ENCODE peak calls at places on chromosomes 11 and 22, in four cellular contexts. One of them, this sample, is unnamed.

GRCh38 chr22:42473484-42474193 is 41.4 kb upstream of the NFAM1 start:
- DNase-seq in AG04449: no peak
- DNase-seq in tibial nerve: no peak
- DNase-seq in lower lobe of right lung: no peak
- DNase-seq in this sample: no peak

GRCh38 chr22:40890881-40891280 is 29.0 kb upstream of the DNAJB7 start:
- DNase-seq in lower lobe of right lung: no peak
- DNase-seq in tibial nerve: no peak
- DNase-seq in AG04449: no peak
- DNase-seq in this sample: no peak

GRCh38 chr22:19046719-19047609 is 75.2 kb downstream of the DGCR2 start:
- DNase-seq in tibial nerve: no peak
- DNase-seq in lower lobe of right lung: peak
- DNase-seq in AG04449: no peak
- DNase-seq in this sample: no peak

GRCh38 chr22:26610072-26610958 is 7.5 kb downstream of the CRYBB1 start:
- DNase-seq in lower lobe of right lung: no peak
- DNase-seq in AG04449: peak
- DNase-seq in tibial nerve: no peak
- DNase-seq in this sample: no peak

GRCh38 chr11:78961938-78962701 is 387.5 kb upstream of the NARS2 start:
- DNase-seq in lower lobe of right lung: no peak
- DNase-seq in AG04449: no peak
- DNase-seq in tibial nerve: no peak
- DNase-seq in this sample: peak

GRCh38 chr11:129320485-129320884 is 55.2 kb upstream of the BARX2 start:
- DNase-seq in AG04449: no peak
- DNase-seq in lower lobe of right lung: no peak
- DNase-seq in tibial nerve: no peak
- DNase-seq in this sample: no peak

GRCh38 chr11:43376594-43376993 is 17.9 kb downstream of the TTC17 start:
- DNase-seq in tibial nerve: no peak
- DNase-seq in lower lobe of right lung: no peak
- DNase-seq in AG04449: peak
- DNase-seq in this sample: no peak

GRCh38 chr22:19172213-19173046 is 6.1 kb downstream of the SLC25A1 start:
- DNase-seq in tibial nerve: no peak
- DNase-seq in lower lobe of right lung: no peak
- DNase-seq in AG04449: no peak
- DNase-seq in this sample: no peak

GRCh38 chr11:128956401-128957203 is 13.9 kb upstream of the TP53AIP1 start:
- DNase-seq in lower lobe of right lung: no peak
- DNase-seq in tibial nerve: no peak
- DNase-seq in AG04449: peak
- DNase-seq in this sample: no peak

GRCh38 chr22:41023299-41023623 is 69.1 kb upstream of the EP300 start:
- DNase-seq in lower lobe of right lung: no peak
- DNase-seq in AG04449: no peak
- DNase-seq in tibial nerve: no peak
- DNase-seq in this sample: no peak

GRCh38 chr11:10878408-10879214 is 20.8 kb upstream of the ZBED5 start:
- DNase-seq in AG04449: no peak
- DNase-seq in tibial nerve: no peak
- DNase-seq in lower lobe of right lung: no peak
- DNase-seq in this sample: no peak

GRCh38 chr11:8694137-8694536 is 11.5 kb downstream of the RPL27A start:
- DNase-seq in lower lobe of right lung: no peak
- DNase-seq in AG04449: no peak
- DNase-seq in tibial nerve: no peak
- DNase-seq in this sample: no peak

GRCh38 chr11:64164392-64165312 is 1.3 kb downstream of the MACROD1 start:
- DNase-seq in tibial nerve: no peak
- DNase-seq in AG04449: no peak
- DNase-seq in lower lobe of right lung: no peak
- DNase-seq in this sample: no peak

GRCh38 chr11:134021326-134021725 is 47.5 kb upstream of the JAM3 start:
- DNase-seq in lower lobe of right lung: no peak
- DNase-seq in tibial nerve: no peak
- DNase-seq in AG04449: no peak
- DNase-seq in this sample: no peak

GRCh38 chr11:61103851-61104423 is 1.6 kb downstream of the CD5 start:
- DNase-seq in lower lobe of right lung: no peak
- DNase-seq in AG04449: no peak
- DNase-seq in tibial nerve: no peak
- DNase-seq in this sample: no peak

GRCh38 chr11:116172156-116172555 is 600.6 kb downstream of the BUD13 start:
- DNase-seq in tibial nerve: no peak
- DNase-seq in lower lobe of right lung: no peak
- DNase-seq in AG04449: no peak
- DNase-seq in this sample: no peak

GRCh38 chr11:34068098-34068497 is 16.6 kb downstream of the CAPRIN1 start:
- DNase-seq in tibial nerve: no peak
- DNase-seq in AG04449: no peak
- DNase-seq in lower lobe of right lung: no peak
- DNase-seq in this sample: no peak

GRCh38 chr11:64058494-64058893 is 22.8 kb downstream of the FLRT1 start:
- DNase-seq in AG04449: no peak
- DNase-seq in lower lobe of right lung: no peak
- DNase-seq in tibial nerve: no peak
- DNase-seq in this sample: no peak

GRCh38 chr22:49997221-49997599 is 15.4 kb downstream of the IL17REL start:
- DNase-seq in lower lobe of right lung: peak
- DNase-seq in AG04449: no peak
- DNase-seq in tibial nerve: no peak
- DNase-seq in this sample: no peak

GRCh38 chr22:37198290-37199102 is 10.4 kb upstream of the C1QTNF6 start:
- DNase-seq in tibial nerve: peak
- DNase-seq in lower lobe of right lung: peak
- DNase-seq in AG04449: no peak
- DNase-seq in this sample: peak

GRCh38 chr22:37884420-37884819 is 21.7 kb upstream of the MICALL1 start:
- DNase-seq in lower lobe of right lung: no peak
- DNase-seq in AG04449: no peak
- DNase-seq in tibial nerve: no peak
- DNase-seq in this sample: no peak

GRCh38 chr22:27105142-27106025 is 448.0 kb downstream of the MIAT start:
- DNase-seq in lower lobe of right lung: no peak
- DNase-seq in tibial nerve: peak
- DNase-seq in AG04449: peak
- DNase-seq in this sample: no peak

GRCh38 chr11:80702264-80702663 is 1261.4 kb upstream of the TENM4 start:
- DNase-seq in AG04449: no peak
- DNase-seq in tibial nerve: no peak
- DNase-seq in lower lobe of right lung: no peak
- DNase-seq in this sample: no peak

GRCh38 chr22:38402204-38402603 is 52.8 kb downstream of the KCNJ4 start:
- DNase-seq in lower lobe of right lung: no peak
- DNase-seq in tibial nerve: no peak
- DNase-seq in AG04449: no peak
- DNase-seq in this sample: no peak

DNA sequence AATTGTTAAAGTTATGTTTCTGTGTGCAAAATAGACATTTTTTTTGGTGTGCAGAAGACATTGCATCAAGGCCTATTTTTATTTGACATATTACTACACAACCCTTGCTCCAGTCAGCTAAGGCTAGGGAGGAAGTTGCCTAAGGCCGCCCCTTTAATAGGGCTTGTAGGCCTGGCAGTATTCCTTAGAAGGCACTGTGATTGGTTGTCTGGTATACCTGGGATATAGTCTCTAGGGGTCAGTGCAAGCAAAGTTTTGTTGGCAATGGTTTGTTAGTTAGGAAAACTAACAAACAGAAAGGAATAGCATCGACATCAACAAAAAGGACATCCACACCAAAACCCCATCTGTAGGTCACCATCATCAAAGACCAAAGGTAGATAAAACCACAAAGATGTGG is 16.9 kb downstream of the CCDC15 start:
- DNase-seq in AG04449: no peak
- DNase-seq in lower lobe of right lung: no peak
- DNase-seq in tibial nerve: no peak
- DNase-seq in this sample: no peak
- TF ChIP-seq CTCF in AG04449: no peak
- TF ChIP-seq CTCF in lower lobe of right lung: no peak
- TF ChIP-seq CTCF in tibial nerve: no peak
- TF ChIP-seq CTCF in this sample: no peak

GRCh38 chr11:120172054-120172881 is 34.4 kb upstream of the TRIM29 start:
- DNase-seq in tibial nerve: peak
- DNase-seq in AG04449: no peak
- DNase-seq in lower lobe of right lung: peak
- DNase-seq in this sample: peak
- TF ChIP-seq CTCF in tibial nerve: peak
- TF ChIP-seq CTCF in AG04449: peak
- TF ChIP-seq CTCF in lower lobe of right lung: peak
- TF ChIP-seq CTCF in this sample: peak

GRCh38 chr11:76164081-76164480 is 42.2 kb downstream of the WNT11 start:
- DNase-seq in tibial nerve: no peak
- DNase-seq in AG04449: no peak
- DNase-seq in lower lobe of right lung: peak
- DNase-seq in this sample: no peak

GRCh38 chr11:76167590-76167989 is 38.7 kb downstream of the WNT11 start:
- DNase-seq in tibial nerve: no peak
- DNase-seq in AG04449: no peak
- DNase-seq in lower lobe of right lung: no peak
- DNase-seq in this sample: no peak

GRCh38 chr11:76163289-76163880 is 42.9 kb downstream of the WNT11 start:
- DNase-seq in lower lobe of right lung: peak
- DNase-seq in AG04449: no peak
- DNase-seq in tibial nerve: no peak
- DNase-seq in this sample: no peak

GRCh38 chr11:76164861-76165751 is 41.2 kb downstream of the WNT11 start:
- DNase-seq in AG04449: no peak
- DNase-seq in lower lobe of right lung: peak
- DNase-seq in tibial nerve: no peak
- DNase-seq in this sample: no peak

GRCh38 chr11:76166314-76166713 is 40.0 kb downstream of the WNT11 start:
- DNase-seq in AG04449: no peak
- DNase-seq in lower lobe of right lung: no peak
- DNase-seq in tibial nerve: no peak
- DNase-seq in this sample: no peak
- TF ChIP-seq CTCF in AG04449: no peak
- TF ChIP-seq CTCF in lower lobe of right lung: no peak
- TF ChIP-seq CTCF in tibial nerve: no peak
- TF ChIP-seq CTCF in this sample: no peak

GRCh38 chr11:48043998-48044512 is 63.7 kb downstream of the PTPRJ start:
- DNase-seq in lower lobe of right lung: no peak
- DNase-seq in tibial nerve: no peak
- DNase-seq in AG04449: no peak
- DNase-seq in this sample: no peak

GRCh38 chr11:48040830-48041444 is 60.6 kb downstream of the PTPRJ start:
- DNase-seq in tibial nerve: no peak
- DNase-seq in AG04449: no peak
- DNase-seq in lower lobe of right lung: no peak
- DNase-seq in this sample: no peak

GRCh38 chr11:48044577-48044976 is 64.2 kb downstream of the PTPRJ start:
- DNase-seq in AG04449: no peak
- DNase-seq in tibial nerve: no peak
- DNase-seq in lower lobe of right lung: peak
- DNase-seq in this sample: no peak

GRCh38 chr11:48043111-48043997 is 63.0 kb downstream of the PTPRJ start:
- DNase-seq in tibial nerve: no peak
- DNase-seq in AG04449: no peak
- DNase-seq in lower lobe of right lung: no peak
- DNase-seq in this sample: no peak

DNA sequence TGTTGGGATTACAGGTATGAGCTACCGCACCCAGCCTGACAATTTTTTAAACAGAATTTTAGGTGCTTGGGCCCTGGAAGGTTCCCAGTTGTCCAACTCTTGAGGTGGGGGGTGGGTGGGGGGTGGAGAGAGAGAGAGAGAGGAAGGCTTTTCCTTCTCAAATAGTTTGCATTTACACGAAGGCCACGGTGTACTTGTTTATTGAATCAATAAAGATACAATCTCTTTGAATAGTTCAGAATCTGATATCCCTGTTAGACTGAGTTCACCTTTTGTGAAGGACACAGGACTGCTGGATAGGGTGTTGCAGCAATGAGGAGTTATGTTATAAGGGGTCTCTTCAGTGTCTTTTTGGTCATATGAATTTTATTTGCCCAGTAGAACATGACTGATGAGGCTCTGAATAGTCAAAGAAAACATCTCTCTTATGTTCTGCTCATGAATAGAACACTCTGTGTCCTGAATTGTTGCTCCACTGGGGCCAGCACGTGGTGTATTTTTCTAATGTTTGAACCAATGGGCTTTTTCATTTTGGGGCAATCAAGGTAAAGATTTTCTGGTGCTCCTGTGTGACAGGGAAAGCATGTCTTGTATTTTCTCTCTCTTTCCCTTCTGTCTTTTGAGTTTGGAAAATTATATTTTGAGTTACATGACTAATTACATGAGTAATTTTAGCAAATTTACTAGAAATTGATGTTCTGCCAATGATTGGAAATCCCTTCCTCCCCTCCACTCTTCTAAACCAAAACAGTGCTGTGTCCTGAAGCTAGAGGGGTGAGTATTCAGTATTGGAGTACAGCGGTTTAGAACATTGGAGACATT is 61.7 kb downstream of the PTPRJ start:
- DNase-seq in lower lobe of right lung: no peak
- DNase-seq in AG04449: no peak
- DNase-seq in tibial nerve: no peak
- DNase-seq in this sample: no peak
- TF ChIP-seq CTCF in lower lobe of right lung: no peak
- TF ChIP-seq CTCF in AG04449: no peak
- TF ChIP-seq CTCF in tibial nerve: no peak
- TF ChIP-seq CTCF in this sample: no peak

GRCh38 chr11:119706887-119707286 is 22.1 kb downstream of the NECTIN1 start:
- DNase-seq in lower lobe of right lung: no peak
- DNase-seq in AG04449: no peak
- DNase-seq in tibial nerve: no peak
- DNase-seq in this sample: no peak
- TF ChIP-seq CTCF in lower lobe of right lung: peak
- TF ChIP-seq CTCF in AG04449: peak
- TF ChIP-seq CTCF in tibial nerve: no peak
- TF ChIP-seq CTCF in this sample: no peak

DNA sequence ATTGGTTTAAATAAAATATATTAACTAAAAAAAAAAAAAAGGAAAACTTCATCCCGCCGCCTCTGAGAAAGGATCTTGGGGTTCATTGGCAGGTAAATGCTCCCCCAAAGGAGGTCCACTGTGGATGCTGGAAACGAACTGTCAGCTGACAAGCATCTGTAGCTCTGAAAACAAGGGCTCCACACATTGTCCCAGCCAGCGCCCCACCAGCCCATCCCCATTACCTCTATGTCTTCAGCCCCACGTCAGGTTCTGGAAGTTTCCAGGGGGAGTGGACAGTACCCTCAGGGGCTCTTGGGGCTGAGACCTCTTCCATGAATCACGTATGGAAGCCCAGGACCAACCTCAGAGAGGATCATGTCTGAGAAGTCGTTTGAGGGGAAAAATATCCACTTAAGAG is 66.4 kb upstream of the WNT7B start:
- DNase-seq in tibial nerve: no peak
- DNase-seq in lower lobe of right lung: peak
- DNase-seq in AG04449: no peak
- DNase-seq in this sample: no peak
- TF ChIP-seq CTCF in tibial nerve: no peak
- TF ChIP-seq CTCF in lower lobe of right lung: no peak
- TF ChIP-seq CTCF in AG04449: no peak
- TF ChIP-seq CTCF in this sample: no peak

This sample was measured in mesothelial cell of epicardium.